ENCODE peak calls at places on chromosomes 5 and 9, in five cellular contexts. R is IMR-90, P is adrenal gland, W is body of pancreas, K is stomach. A is an unnamed sample.

GRCh38 chr5:61307196-61307590 is 24.9 kb upstream of the ZSWIM6 start:
- DNase-seq in R (no peak), P (no peak), W (no peak), K (no peak), A (no peak)

GRCh38 chr5:75566710-75567309 is 44.4 kb upstream of the ANKDD1B start:
- DNase-seq in R (peak; percentile 96), P (no peak), W (peak; percentile 13), K (no peak), A (no peak)

GRCh38 chr5:169222934-169223594 is 77.9 kb downstream of the SLIT3 start:
- DNase-seq in R (no peak), P (no peak), W (no peak), K (no peak), A (no peak)

GRCh38 chr9:90421786-90422185 is 220.8 kb downstream of the DIRAS2 start:
- DNase-seq in R (no peak), P (no peak), W (no peak), K (no peak), A (no peak)

GRCh38 chr5:34897646-34898045 is 17.7 kb downstream of the RAD1 start:
- DNase-seq in R (no peak), P (no peak), W (no peak), K (no peak), A (no peak)

GRCh38 chr5:142660196-142660595 is 25.7 kb downstream of the FGF1 start:
- DNase-seq in R (no peak), P (no peak), W (no peak), K (no peak), A (no peak)

GRCh38 chr9:114096041-114096511 is 3.0 kb downstream of the KIF12 start:
- DNase-seq in R (no peak), P (no peak), W (no peak), K (no peak), A (no peak)

GRCh38 chr5:159316519-159317383 is 13.5 kb downstream of the IL12B start:
- DNase-seq in R (peak; percentile 67), P (peak; percentile 71), W (peak; percentile 29), K (peak; percentile 52), A (no peak)

GRCh38 chr9:74415995-74416394 is 81.1 kb upstream of the RORB start:
- DNase-seq in R (no peak), P (no peak), W (no peak), K (no peak), A (no peak)

GRCh38 chr5:82738681-82739080 is 338.5 kb downstream of the TMEM167A start:
- DNase-seq in R (no peak), P (no peak), W (no peak), K (no peak), A (no peak)

GRCh38 chr9:92964981-92965758 is 17.8 kb downstream of the FGD3 start:
- DNase-seq in R (no peak), P (no peak), W (peak; percentile 39), K (peak; percentile 40), A (no peak)

GRCh38 chr5:14351845-14352712 is 208.9 kb downstream of the TRIO start:
- DNase-seq in R (peak; percentile 70), P (peak; percentile 87), W (peak; percentile 67), K (peak; percentile 67), A (peak; percentile 57)

GRCh38 chr9:127972316-127972871 is 8.4 kb downstream of the EEIG1 start:
- DNase-seq in R (no peak), P (peak; percentile 92), W (peak; percentile 51), K (no peak), A (peak; percentile 62)

GRCh38 chr5:125668904-125669303 is 754.3 kb upstream of the GRAMD2B start:
- DNase-seq in R (no peak), P (no peak), W (no peak), K (no peak), A (no peak)

GRCh38 chr9:110146371-110146770 is 61.6 kb downstream of the C9orf152 start:
- DNase-seq in R (peak; percentile 52), P (no peak), W (no peak), K (no peak), A (no peak)

GRCh38 chr5:1779782-1780620 is 19.6 kb downstream of the MRPL36 start:
- DNase-seq in R (no peak), P (no peak), W (no peak), K (no peak), A (no peak)

GRCh38 chr9:84136119-84136868 is 155.7 kb downstream of the RMI1 start:
- DNase-seq in R (peak; percentile 29), P (no peak), W (no peak), K (no peak), A (no peak)

GRCh38 chr5:94969174-94969573 is 315.7 kb downstream of the MCTP1 start:
- DNase-seq in R (peak; percentile 18), P (no peak), W (no peak), K (no peak), A (no peak)

GRCh38 chr5:137032929-137033328 is 466.2 kb downstream of the SPOCK1 start:
- DNase-seq in R (no peak), P (no peak), W (no peak), K (no peak), A (no peak)

DNA sequence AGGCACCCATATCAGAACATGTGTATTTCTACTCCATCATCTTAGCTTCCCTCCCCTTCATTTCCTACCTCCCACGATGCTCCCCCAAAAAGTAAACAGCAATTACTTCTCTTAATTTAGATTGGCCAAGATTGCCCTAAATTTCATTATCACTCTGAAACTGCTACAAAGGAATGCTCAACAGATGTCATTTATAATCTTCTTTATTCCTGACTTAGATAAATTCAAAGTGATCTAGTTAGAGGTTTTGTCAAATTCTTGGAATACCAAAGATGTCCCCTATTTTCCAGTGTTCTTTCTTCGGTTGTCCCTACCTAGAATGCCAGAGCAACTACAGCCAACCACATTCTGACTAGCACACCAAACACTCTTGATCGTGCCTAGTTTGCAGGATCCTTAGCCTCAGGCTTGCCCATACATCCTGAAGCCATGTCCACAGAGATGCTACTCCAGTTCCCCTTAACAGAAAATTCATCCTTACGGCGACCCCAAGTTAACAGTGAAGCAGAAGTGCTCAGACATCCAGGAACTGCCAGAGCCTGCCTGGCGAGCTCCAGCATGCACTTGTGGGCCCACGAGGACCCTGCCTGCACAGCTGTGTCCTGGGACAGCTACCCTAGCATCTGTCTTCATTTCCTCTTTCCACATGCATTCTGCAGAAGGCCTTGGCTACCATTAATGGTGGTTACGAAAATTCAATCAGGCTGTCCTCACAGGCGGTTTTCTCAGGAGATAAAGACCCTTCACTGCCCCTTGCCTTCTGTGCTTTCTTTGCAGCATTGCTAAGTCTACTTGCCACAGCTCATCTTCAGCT is 31.5 kb downstream of the DAP start:
- DNase-seq in R (no peak), P (no peak), W (no peak), K (no peak), A (no peak)
- TF ChIP-seq POLR2A in R (no peak), P (no peak), W (no peak), K (no peak), A (no peak)

GRCh38 chr5:42993516-42994284 is 46.4 kb downstream of the ANXA2R start:
- DNase-seq in R (peak; percentile 89), P (peak; percentile 67), W (peak; percentile 20), K (no peak), A (no peak)

GRCh38 chr5:42991477-42992034 is 48.6 kb downstream of the ANXA2R start:
- DNase-seq in R (peak; percentile 24), P (no peak), W (no peak), K (no peak), A (no peak)

GRCh38 chr5:42992035-42992570 is 48.0 kb downstream of the ANXA2R start:
- DNase-seq in R (peak; percentile 88), P (peak; percentile 93), W (peak; percentile 84), K (peak; percentile 68), A (peak; percentile 64)

GRCh38 chr5:42994285-42995151 is 45.6 kb downstream of the ANXA2R start:
- DNase-seq in R (peak; percentile 93), P (peak; percentile 96), W (peak; percentile 80), K (peak; percentile 78), A (peak; percentile 64)

DNA sequence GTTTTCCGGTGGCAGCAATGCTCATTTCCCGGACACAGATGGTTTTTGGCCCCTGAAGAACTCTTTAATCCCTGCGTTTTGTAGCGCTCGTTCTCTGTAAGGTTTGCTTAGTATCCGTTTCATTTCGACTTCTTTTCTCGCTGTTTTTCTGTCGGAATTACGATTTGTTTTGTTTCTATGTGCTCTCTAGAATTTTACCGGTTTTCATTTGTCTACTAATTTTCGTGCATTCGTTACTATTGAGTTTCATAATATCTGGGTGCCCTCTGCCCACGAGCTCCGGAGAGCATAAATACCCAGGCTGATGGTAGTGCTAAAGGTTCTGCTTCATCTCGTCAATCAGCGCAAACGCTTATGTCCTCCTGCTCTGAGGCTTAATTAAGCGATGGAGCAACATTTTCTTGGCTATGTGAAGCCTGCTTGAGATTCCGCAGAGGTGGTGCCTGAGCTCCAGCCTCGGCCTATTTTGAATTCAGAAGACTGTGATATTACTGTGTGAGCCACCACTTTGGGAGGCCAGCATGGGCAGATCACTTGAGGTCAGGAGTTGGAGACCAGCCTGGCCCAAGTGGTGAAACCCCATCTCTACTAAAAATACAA is 44.9 kb downstream of the ANXA2R start:
- DNase-seq in R (peak; percentile 38), P (no peak), W (no peak), K (no peak), A (no peak)
- TF ChIP-seq CTCF in R (no peak), P (no peak), W (no peak), K (no peak), A (no peak)

GRCh38 chr9:123174887-123175518 is 93.4 kb downstream of the STRBP start:
- DNase-seq in R (no peak), P (no peak), W (no peak), K (no peak), A (no peak)
- H3K4me3 ChIP-seq in R (no peak overlapping the region), P (no peak overlapping the region), W (no peak overlapping the region), K (no peak overlapping the region), A (no peak overlapping the region)

GRCh38 chr5:36242534-36243144 is 914 bp upstream of the NADK2 start:
- DNase-seq in R (no peak), P (peak; percentile 62), W (peak; percentile 57), K (no peak), A (no peak)

GRCh38 chr5:36240779-36241635 is 718 bp downstream of the NADK2 start:
- DNase-seq in R (peak; percentile 59), P (peak; percentile 82), W (peak; percentile 70), K (peak; percentile 64), A (peak; percentile 47)

GRCh38 chr5:36243653-36244052 is 1.9 kb upstream of the NADK2 start:
- DNase-seq in R (no peak), P (no peak), W (no peak), K (no peak), A (no peak)

GRCh38 chr5:36244076-36244475 is 2.4 kb upstream of the NADK2 start:
- DNase-seq in R (no peak), P (no peak), W (no peak), K (no peak), A (no peak)

DNA sequence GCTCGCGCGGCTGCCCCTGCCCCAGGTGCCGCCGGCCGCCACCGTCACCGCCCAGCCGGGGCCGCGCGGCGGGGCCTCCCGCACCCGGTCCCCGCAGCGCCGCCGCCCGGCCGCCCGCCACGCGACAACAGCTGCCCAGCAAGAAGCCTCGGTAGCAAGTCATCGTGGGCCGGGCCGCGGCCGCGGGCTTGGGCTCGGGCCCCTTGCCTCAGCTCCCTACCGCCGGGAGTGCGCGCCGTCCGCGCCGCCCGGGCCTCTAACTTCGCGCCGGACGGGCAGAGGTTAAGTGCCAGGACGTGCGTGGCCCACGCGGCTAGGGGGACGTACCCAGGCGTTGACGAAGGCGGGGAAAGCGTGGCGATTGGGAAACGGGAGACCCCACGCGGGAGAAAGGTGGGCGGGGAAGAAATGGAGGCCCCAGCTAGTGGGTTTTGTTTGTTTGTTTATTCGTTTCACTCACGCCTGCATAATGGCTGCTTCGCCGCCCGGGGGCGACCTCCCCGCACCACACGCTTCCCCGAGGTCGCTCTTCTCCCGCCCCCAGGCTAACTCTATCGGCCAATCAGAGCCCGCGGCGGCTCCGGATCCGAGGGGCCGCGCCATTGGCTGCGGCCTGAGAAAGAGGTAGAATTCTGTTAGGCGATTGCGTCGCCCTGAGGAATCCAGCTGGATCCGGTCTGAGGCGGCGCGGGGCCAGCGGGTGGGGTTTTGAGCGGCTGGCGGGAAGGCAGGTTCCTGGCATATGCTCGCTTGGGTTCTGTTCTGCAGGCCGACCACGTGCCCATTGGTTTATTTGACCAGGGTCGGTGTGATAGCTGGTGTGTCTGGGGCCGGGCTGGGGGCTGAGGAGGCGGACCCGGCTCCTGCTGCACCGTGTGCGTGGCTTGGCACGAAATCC is at the start of gene NADK2:
- DNase-seq in R (peak; percentile 92), P (peak; percentile 98), W (peak; percentile 96), K (peak; percentile 94), A (peak; percentile 92)
- TF ChIP-seq POLR2A in R (peak; percentile 81), P (peak; percentile 84), W (peak; percentile 81), K (no peak), A (peak; percentile 84)